ENCODE peak calls at places on chromosomes 13 and 19, in four cellular contexts. One of them, this sample, is unnamed.

GRCh38 chr13:99982741-99983400 is 1.3 kb downstream of the ZIC2 start:
- DNase-seq in COR-L47: no peak
- DNase-seq in WTC11: no peak
- DNase-seq in activated naive CD4-positive, alpha-beta T cell treated with Interleukin-2 at 50 U/mL for 16 hours: no peak
- DNase-seq in this sample: no peak

GRCh38 chr19:1758231-1758577 is 4.9 kb downstream of the ONECUT3 start:
- DNase-seq in COR-L47: no peak
- DNase-seq in activated naive CD4-positive, alpha-beta T cell treated with Interleukin-2 at 50 U/mL for 16 hours: no peak
- DNase-seq in WTC11: no peak
- DNase-seq in this sample: no peak

GRCh38 chr19:48728882-48729645 is 9.5 kb upstream of the MAMSTR start:
- DNase-seq in activated naive CD4-positive, alpha-beta T cell treated with Interleukin-2 at 50 U/mL for 16 hours: no peak
- DNase-seq in WTC11: peak
- DNase-seq in COR-L47: no peak
- DNase-seq in this sample: no peak

GRCh38 chr19:49851456-49852259 is 699 bp downstream of the PTOV1 start:
- DNase-seq in activated naive CD4-positive, alpha-beta T cell treated with Interleukin-2 at 50 U/mL for 16 hours: peak
- DNase-seq in COR-L47: peak
- DNase-seq in WTC11: peak
- DNase-seq in this sample: no peak

GRCh38 chr19:31725051-31725450 is 375.8 kb upstream of the TSHZ3 start:
- DNase-seq in COR-L47: no peak
- DNase-seq in WTC11: no peak
- DNase-seq in activated naive CD4-positive, alpha-beta T cell treated with Interleukin-2 at 50 U/mL for 16 hours: no peak
- DNase-seq in this sample: no peak

GRCh38 chr19:57437931-57438330 is 2.8 kb downstream of the ZNF749 start:
- DNase-seq in activated naive CD4-positive, alpha-beta T cell treated with Interleukin-2 at 50 U/mL for 16 hours: no peak
- DNase-seq in COR-L47: no peak
- DNase-seq in WTC11: no peak
- DNase-seq in this sample: no peak

GRCh38 chr19:13652810-13653590 is 111.3 kb upstream of the MRI1 start:
- DNase-seq in WTC11: no peak
- DNase-seq in COR-L47: peak
- DNase-seq in activated naive CD4-positive, alpha-beta T cell treated with Interleukin-2 at 50 U/mL for 16 hours: no peak
- DNase-seq in this sample: no peak

GRCh38 chr19:40596608-40597328 is 4.4 kb upstream of the LTBP4 start:
- DNase-seq in COR-L47: no peak
- DNase-seq in activated naive CD4-positive, alpha-beta T cell treated with Interleukin-2 at 50 U/mL for 16 hours: no peak
- DNase-seq in WTC11: peak
- DNase-seq in this sample: no peak

GRCh38 chr13:99417821-99418662 is 83.2 kb upstream of the TM9SF2 start:
- DNase-seq in activated naive CD4-positive, alpha-beta T cell treated with Interleukin-2 at 50 U/mL for 16 hours: no peak
- DNase-seq in WTC11: no peak
- DNase-seq in COR-L47: no peak
- DNase-seq in this sample: no peak

GRCh38 chr19:11420894-11421606 is 1.9 kb upstream of the RGL3 start:
- DNase-seq in COR-L47: no peak
- DNase-seq in WTC11: peak
- DNase-seq in activated naive CD4-positive, alpha-beta T cell treated with Interleukin-2 at 50 U/mL for 16 hours: no peak
- DNase-seq in this sample: no peak

GRCh38 chr13:26529441-26529840 is 28.0 kb upstream of the WASF3 start:
- DNase-seq in COR-L47: no peak
- DNase-seq in WTC11: peak
- DNase-seq in activated naive CD4-positive, alpha-beta T cell treated with Interleukin-2 at 50 U/mL for 16 hours: no peak
- DNase-seq in this sample: no peak

GRCh38 chr19:48632692-48633147 is 4.5 kb downstream of the DBP start:
- DNase-seq in WTC11: no peak
- DNase-seq in COR-L47: no peak
- DNase-seq in activated naive CD4-positive, alpha-beta T cell treated with Interleukin-2 at 50 U/mL for 16 hours: no peak
- DNase-seq in this sample: no peak

GRCh38 chr19:32646556-32646955 is 28.4 kb downstream of the ANKRD27 start:
- DNase-seq in WTC11: no peak
- DNase-seq in activated naive CD4-positive, alpha-beta T cell treated with Interleukin-2 at 50 U/mL for 16 hours: no peak
- DNase-seq in COR-L47: no peak
- DNase-seq in this sample: no peak

GRCh38 chr19:46659151-46660007 is 1.6 kb downstream of the DACT3 start:
- DNase-seq in COR-L47: no peak
- DNase-seq in activated naive CD4-positive, alpha-beta T cell treated with Interleukin-2 at 50 U/mL for 16 hours: no peak
- DNase-seq in WTC11: peak
- DNase-seq in this sample: no peak

This sample was measured in NCI-H526 treated with DMSO at 0.1 percent for 48 hours.